ENCODE peak calls at places on chromosomes 7 and 10, in eight cellular contexts. V is lower leg skin, T is left ventricle myocardium inferior, J is fibroblast of lung, X is fibroblast of the aortic adventitia, Y is cardiac fibroblast, O is upper lobe of right lung, U is neural progenitor cell. B is an unnamed sample.

GRCh38 chr10:58994226-58995057 is 182.0 kb upstream of the PHYHIPL start:
- DNase-seq in U (no peak), T (no peak), O (no peak), V (no peak), Y (no peak), J (peak), X (no peak), B (peak)

GRCh38 chr10:12606461-12606860 is 257.1 kb downstream of the CAMK1D start:
- DNase-seq in U (no peak), Y (no peak), O (no peak), T (no peak), V (no peak), X (no peak), J (no peak), B (no peak)

GRCh38 chr7:96596120-96596826 is 113.4 kb downstream of the SEM1 start:
- DNase-seq in Y (peak), U (peak), T (no peak), X (no peak), V (no peak), J (peak), O (no peak), B (peak)

GRCh38 chr7:24898691-24899090 is 81.3 kb downstream of the OSBPL3 start:
- DNase-seq in Y (no peak), T (no peak), V (no peak), X (no peak), J (peak), O (no peak), U (no peak), B (peak)

GRCh38 chr10:73744690-73744994 is 470 bp downstream of the SEC24C start:
- DNase-seq in U (peak), X (peak), J (peak), T (no peak), Y (peak), V (no peak), O (no peak), B (peak)

GRCh38 chr10:101228682-101229274 is 485 bp downstream of the LBX1 start:
- DNase-seq in V (no peak), X (no peak), Y (no peak), O (no peak), U (peak), J (no peak), T (no peak), B (no peak)

GRCh38 chr7:128876127-128876526 is 13.5 kb downstream of the ATP6V1F start:
- DNase-seq in Y (no peak), T (no peak), X (no peak), U (no peak), V (no peak), J (no peak), O (peak), B (no peak)

GRCh38 chr10:69464801-69465401 is 13.6 kb downstream of the TSPAN15 start:
- DNase-seq in V (no peak), Y (no peak), J (no peak), X (no peak), U (no peak), O (no peak), T (no peak), B (no peak)

GRCh38 chr7:6422926-6423632 is 24.7 kb downstream of the DAGLB start:
- DNase-seq in V (no peak), X (no peak), J (no peak), Y (no peak), T (peak), U (no peak), O (peak), B (no peak)

GRCh38 chr7:76267835-76268183 is 34.7 kb upstream of the HSPB1 start:
- DNase-seq in Y (no peak), V (no peak), O (no peak), J (no peak), X (no peak), U (peak), T (no peak), B (no peak)

GRCh38 chr10:92907280-92907679 is 59.0 kb downstream of the EXOC6 start:
- DNase-seq in Y (no peak), U (no peak), X (no peak), T (no peak), V (no peak), O (no peak), J (no peak), B (no peak)

GRCh38 chr7:66276363-66276762 is 71.2 kb downstream of the TPST1 start:
- DNase-seq in X (no peak), U (no peak), O (no peak), J (no peak), T (no peak), Y (no peak), V (no peak), B (no peak)

GRCh38 chr7:4245135-4245865 is 436.8 kb upstream of the FOXK1 start:
- DNase-seq in J (no peak), X (no peak), U (no peak), Y (no peak), V (peak), T (no peak), O (peak), B (no peak)

GRCh38 chr10:112811741-112812551 is 138.1 kb upstream of the TCF7L2 start:
- DNase-seq in J (peak), U (peak), Y (peak), O (peak), V (peak), T (no peak), X (peak), B (peak)

GRCh38 chr10:385571-386300 is 250.5 kb downstream of the ZMYND11 start:
- DNase-seq in J (no peak), V (no peak), Y (no peak), T (no peak), U (no peak), X (no peak), O (no peak), B (no peak)

GRCh38 chr10:109933984-109934565 is 10.8 kb upstream of the XPNPEP1 start:
- DNase-seq in T (no peak), X (no peak), Y (peak), V (no peak), U (no peak), O (no peak), J (no peak), B (peak)

GRCh38 chr10:23693398-23693797 is 254.5 kb downstream of the OTUD1 start:
- DNase-seq in J (no peak), O (no peak), X (no peak), V (no peak), U (peak), T (no peak), Y (no peak), B (no peak)

GRCh38 chr10:35716776-35717175 is 74.7 kb upstream of the FZD8 start:
- DNase-seq in X (no peak), O (no peak), T (no peak), Y (no peak), U (no peak), V (no peak), J (no peak), B (no peak)

GRCh38 chr10:27192284-27192683 is 37.1 kb downstream of the MASTL start:
- DNase-seq in T (no peak), U (no peak), V (no peak), Y (peak), J (peak), X (peak), O (no peak), B (peak)

DNA sequence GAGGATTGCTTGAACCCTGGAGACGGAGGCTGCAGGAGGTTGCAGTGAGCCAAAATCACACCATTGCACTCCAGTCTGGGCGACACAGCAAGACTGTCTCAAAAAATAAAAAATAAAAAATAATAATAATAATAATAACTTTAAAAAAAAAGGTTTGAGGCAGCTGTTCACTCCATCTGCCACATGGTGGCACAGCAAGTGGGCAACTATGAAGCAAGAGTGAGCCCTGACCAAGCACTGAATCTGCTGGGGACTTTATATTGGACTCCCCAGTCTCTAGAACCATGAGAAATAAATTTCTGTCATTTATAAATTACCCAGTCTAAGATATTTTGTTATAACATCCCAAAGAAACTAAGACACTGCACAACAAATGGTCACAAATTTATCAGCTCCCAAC is 14.6 kb upstream of the BRI3 start:
- DNase-seq in J (no peak), V (no peak), Y (peak), T (no peak), U (no peak), X (peak), O (no peak), B (peak)
- TF ChIP-seq CTCF in J (peak), V (no peak), Y (peak), T (peak), U (peak), X (peak), O (peak), B (peak)

GRCh38 chr7:45919231-45919825 is 1.7 kb downstream of the IGFBP3 start:
- DNase-seq in X (peak), Y (no peak), T (no peak), U (peak), O (no peak), V (no peak), J (no peak), B (no peak)
- H3K4me3 ChIP-seq in X (peak), Y (peak), T (peak), U (peak), O (peak), V (peak), J (no peak), B (peak)

DNA sequence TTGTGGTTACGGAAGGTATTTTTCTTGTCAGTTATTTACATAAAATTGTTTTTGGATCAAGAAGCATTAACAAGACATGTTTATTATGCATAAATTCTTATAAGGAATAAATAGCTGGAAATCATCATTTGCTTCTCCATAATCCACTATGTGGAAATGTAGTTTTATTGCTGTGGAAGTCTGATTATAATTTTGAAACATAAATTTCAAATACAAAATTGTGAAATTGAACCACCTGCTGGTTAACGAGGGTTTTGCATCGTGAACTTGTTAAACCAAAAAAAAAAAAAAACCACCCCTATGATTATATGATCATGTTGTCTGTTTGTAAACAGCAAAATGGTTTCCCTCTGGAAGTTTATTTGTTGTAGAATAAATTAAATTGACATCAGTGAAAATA is 25.9 kb downstream of the ABRAXAS2 start:
- DNase-seq in V (no peak), J (no peak), X (peak), O (no peak), T (no peak), U (no peak), Y (peak), B (peak)
- TF ChIP-seq CTCF in V (no peak), J (peak), X (peak), O (peak), T (peak), U (peak), Y (peak), B (no peak)

DNA sequence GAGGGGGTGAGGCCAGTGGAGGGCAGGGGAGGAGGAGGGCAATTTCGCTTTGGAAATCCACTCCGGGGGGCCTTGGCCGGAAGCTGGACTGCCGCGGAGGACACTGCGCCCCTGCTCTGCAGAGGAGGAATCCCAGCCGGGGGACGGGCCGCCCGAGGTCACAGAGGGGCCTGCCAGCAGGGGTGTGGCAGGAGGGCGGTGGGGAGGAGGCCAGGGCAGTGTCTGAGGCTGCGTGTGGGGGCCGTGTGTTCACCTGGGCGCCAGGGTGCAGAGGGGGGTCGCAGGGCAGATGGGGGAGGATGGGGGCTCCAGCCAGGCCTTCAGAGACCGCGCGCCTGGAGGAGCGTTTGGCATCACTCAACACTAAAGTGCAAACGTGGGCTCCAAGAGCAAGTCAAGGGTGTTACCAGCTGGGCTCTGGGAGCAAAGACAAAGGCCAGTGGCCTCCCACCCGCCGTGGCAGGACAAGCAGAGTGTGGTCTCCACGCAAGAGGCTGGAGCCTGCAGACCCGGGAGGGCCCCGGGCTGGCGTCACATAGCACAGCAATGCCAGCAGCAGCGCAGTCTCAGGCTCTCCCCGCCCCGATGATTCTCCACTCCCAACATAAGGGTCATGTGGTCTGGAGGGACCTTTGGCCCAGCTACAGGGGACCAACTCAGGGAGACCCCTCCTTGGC is 45.3 kb upstream of the DNAJB6 start:
- DNase-seq in U (no peak), Y (no peak), J (no peak), V (no peak), X (no peak), O (no peak), T (no peak), B (no peak)
- H3K4me3 ChIP-seq in U (no peak), Y (no peak), J (no peak), V (no peak), X (no peak), O (no peak), T (no peak), B (no peak)

DNA sequence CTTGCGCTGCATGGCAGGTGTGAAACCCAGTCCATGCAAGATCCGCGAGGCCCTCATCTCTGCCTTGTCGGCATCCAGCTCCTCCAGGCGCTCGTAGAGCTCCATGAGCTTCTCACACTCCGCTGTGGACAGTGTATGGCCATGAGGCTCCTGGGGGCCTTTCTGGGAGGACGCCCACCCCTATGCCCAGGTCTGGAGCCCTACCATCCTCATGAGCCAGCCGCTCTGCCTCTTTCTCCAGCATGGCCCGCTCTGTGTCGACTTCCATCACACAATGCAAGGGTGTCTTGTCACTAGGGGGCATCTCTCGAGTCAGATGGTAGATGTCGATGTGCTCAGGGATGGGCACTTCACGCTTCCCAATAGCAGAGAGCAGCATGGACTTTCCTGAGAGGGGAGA is 3.3 kb downstream of the ABCF2 start:
- DNase-seq in J (no peak), O (no peak), T (no peak), V (no peak), U (no peak), Y (no peak), X (no peak), B (no peak)
- TF ChIP-seq CTCF in J (no peak), O (no peak), T (no peak), V (no peak), U (no peak), Y (no peak), X (no peak), B (peak)